ENCODE peak calls at places on chromosomes 3 and 15, in four cellular contexts. W, U, Z and A are unnamed samples.

GRCh38 chr3:195105389-195105788 is 165.6 kb downstream of the XXYLT1 start:
- DNase-seq in Z (no peak), U (no peak), W (no peak), A (no peak)

GRCh38 chr3:28667646-28668376 is 319.2 kb upstream of the AZI2 start:
- DNase-seq in Z (no peak), W (peak; percentile 53), U (peak; percentile 69), A (no peak)

GRCh38 chr15:95097366-95097765 is 866.0 kb downstream of the MCTP2 start:
- DNase-seq in Z (no peak), U (no peak), W (no peak), A (no peak)

GRCh38 chr3:174958671-174959328 is 99.7 kb downstream of the NAALADL2 start:
- DNase-seq in W (no peak), U (no peak), Z (no peak), A (no peak)

GRCh38 chr15:92109485-92109884 is 256.0 kb downstream of the SLCO3A1 start:
- DNase-seq in U (no peak), W (no peak), Z (no peak), A (no peak)

GRCh38 chr3:7309707-7310106 is 448.8 kb downstream of the GRM7 start:
- DNase-seq in U (no peak), Z (no peak), W (no peak), A (no peak)

GRCh38 chr15:37773111-37773860 is 161.2 kb upstream of the TMCO5A start:
- DNase-seq in U (peak; percentile 81), W (no peak), Z (no peak), A (no peak)

GRCh38 chr15:40338041-40338657 is 2.6 kb downstream of the CCDC9B start:
- DNase-seq in U (peak; percentile 64), W (peak; percentile 78), Z (peak; percentile 92), A (no peak)

GRCh38 chr3:24264748-24265158 is 229.9 kb downstream of the THRB start:
- DNase-seq in W (no peak), U (peak; percentile 20), Z (no peak), A (no peak)

GRCh38 chr3:107897471-107898180 is 193.2 kb downstream of the CD47 start:
- DNase-seq in Z (no peak), U (no peak), W (no peak), A (peak; percentile 11)

GRCh38 chr3:184485906-184486305 is 75.7 kb upstream of the EPHB3 start:
- DNase-seq in W (no peak), Z (no peak), U (no peak), A (no peak)

GRCh38 chr3:13397316-13397715 is 22.8 kb downstream of the NUP210 start:
- DNase-seq in U (no peak), Z (peak; percentile 57), W (no peak), A (no peak)

GRCh38 chr3:169404491-169404890 is 259.0 kb downstream of the MECOM start:
- DNase-seq in U (no peak), Z (no peak), W (no peak), A (no peak)

GRCh38 chr3:14991818-14992612 is 44.6 kb downstream of the NR2C2 start:
- DNase-seq in U (no peak), W (no peak), Z (no peak), A (no peak)

GRCh38 chr3:129070086-129070875 is 9.7 kb downstream of the GP9 start:
- DNase-seq in W (no peak), Z (no peak), U (no peak), A (no peak)

GRCh38 chr3:124318014-124318413 is 326.1 kb upstream of the ROPN1 start:
- DNase-seq in W (no peak), U (no peak), Z (no peak), A (no peak)

GRCh38 chr15:36936652-36937051 is 163.7 kb downstream of the MEIS2 start:
- DNase-seq in W (no peak), U (no peak), Z (no peak), A (no peak)

GRCh38 chr3:17322106-17322793 is 420.2 kb downstream of the TBC1D5 start:
- DNase-seq in U (no peak), Z (no peak), W (no peak), A (no peak)

GRCh38 chr15:88393719-88394519 is 73.3 kb downstream of the MRPL46 start:
- DNase-seq in W (no peak), U (no peak), Z (no peak), A (no peak)

GRCh38 chr3:169112153-169112892 is 551.2 kb downstream of the MECOM start:
- DNase-seq in U (peak; percentile 84), Z (no peak), W (no peak), A (no peak)

GRCh38 chr3:178795349-178795748 is 259.1 kb downstream of the KCNMB2 start:
- DNase-seq in U (no peak), Z (no peak), W (no peak), A (no peak)

GRCh38 chr15:73679964-73680363 is 4.2 kb upstream of the CD276 start:
- DNase-seq in Z (no peak), U (no peak), W (no peak), A (no peak)

GRCh38 chr3:149579838-149580542 is 77.8 kb downstream of the WWTR1 start:
- DNase-seq in W (peak; percentile 37), U (peak; percentile 56), Z (no peak), A (no peak)

GRCh38 chr15:38216763-38217162 is 35.9 kb upstream of the SPRED1 start:
- DNase-seq in W (no peak), Z (no peak), U (peak; percentile 75), A (no peak)

GRCh38 chr15:44193651-44194396 is 1.2 kb downstream of the FRMD5 start:
- DNase-seq in U (peak; percentile 8), Z (no peak), W (peak; percentile 8), A (no peak)

GRCh38 chr3:150022406-150023238 is 51.9 kb upstream of the PFN2 start:
- DNase-seq in Z (no peak), W (no peak), U (peak; percentile 48), A (no peak)

DNA sequence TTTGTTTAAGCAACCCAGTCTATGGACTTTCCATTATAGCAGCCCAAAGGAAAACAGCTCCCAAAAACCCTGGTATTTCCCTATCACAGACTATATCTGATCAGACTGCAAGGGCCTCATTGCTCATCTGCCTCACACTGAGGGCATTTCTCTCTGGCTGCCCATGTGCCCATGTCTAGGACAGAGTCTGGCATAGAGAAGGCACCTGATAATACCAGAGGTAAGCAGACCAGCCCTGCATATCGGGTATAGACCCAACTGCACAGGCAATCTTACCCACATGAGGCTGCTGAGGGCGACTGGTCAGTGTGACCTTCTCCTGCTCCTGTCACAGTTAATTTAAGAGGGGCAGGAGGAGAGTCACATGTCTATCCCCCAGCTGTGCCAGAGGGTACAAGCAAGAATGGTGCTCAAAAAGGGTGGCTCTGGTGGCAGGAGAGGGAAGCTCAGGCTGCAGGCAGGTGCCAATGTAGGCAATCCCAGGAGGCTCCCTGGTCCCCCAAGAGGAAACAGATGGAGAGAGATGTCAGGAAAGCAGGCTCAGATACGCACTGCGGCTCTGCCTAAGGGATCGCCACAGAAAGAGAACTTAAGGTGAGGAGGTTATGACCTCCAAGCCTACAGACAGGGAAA is 3.1 kb downstream of the CSRNP1 start:
- DNase-seq in Z (no peak), U (no peak), W (no peak), A (no peak)
- H3K4me3 ChIP-seq in Z (peak overlapping the region; percentile 93), U (peak overlapping the region; percentile 53), W (peak overlapping the region; percentile 85), A (peak overlapping the region; percentile 86)

GRCh38 chr15:98282656-98283332 is 322.3 kb downstream of the ARRDC4 start:
- DNase-seq in U (no peak), W (no peak), Z (no peak), A (no peak)

GRCh38 chr15:98281130-98281529 is 320.6 kb downstream of the ARRDC4 start:
- DNase-seq in Z (no peak), W (no peak), U (no peak), A (no peak)

GRCh38 chr15:98277602-98278001 is 317.1 kb downstream of the ARRDC4 start:
- DNase-seq in W (no peak), Z (no peak), U (no peak), A (no peak)

GRCh38 chr15:98276018-98276417 is 315.5 kb downstream of the ARRDC4 start:
- DNase-seq in Z (no peak), U (no peak), W (no peak), A (no peak)

GRCh38 chr15:98280576-98280975 is 320.1 kb downstream of the ARRDC4 start:
- DNase-seq in W (no peak), Z (no peak), U (no peak), A (no peak)
- TF ChIP-seq CTCF in W (no peak), Z (no peak), U (no peak), A (no peak)

GRCh38 chr3:197952440-197952839 is 2.5 kb downstream of the RPL35A start:
- DNase-seq in U (no peak), Z (no peak), W (no peak), A (no peak)
- H3K4me3 ChIP-seq in U (no peak overlapping the region), Z (peak overlapping the region; percentile 80), W (peak overlapping the region; percentile 94), A (no peak overlapping the region)

GRCh38 chr3:192902481-192903023 is 15.1 kb downstream of the MB21D2 start:
- DNase-seq in Z (no peak), U (no peak), W (no peak), A (no peak)
- TF ChIP-seq CTCF in Z (no peak), U (no peak), W (no peak), A (no peak)

GRCh38 chr3:4985330-4986174 is 6.3 kb downstream of the BHLHE40 start:
- DNase-seq in W (peak; percentile 58), Z (no peak), U (peak; percentile 80), A (no peak)
- H3K4me3 ChIP-seq in W (peak overlapping the region; percentile 52), Z (no peak overlapping the region), U (no peak overlapping the region), A (no peak overlapping the region)

GRCh38 chr3:26484140-26484539 is 138.4 kb upstream of the LRRC3B start:
- DNase-seq in U (peak; percentile 0), W (no peak), Z (no peak), A (no peak)
- TF ChIP-seq CTCF in U (no peak), W (no peak), Z (no peak), A (peak; percentile 44)

DNA sequence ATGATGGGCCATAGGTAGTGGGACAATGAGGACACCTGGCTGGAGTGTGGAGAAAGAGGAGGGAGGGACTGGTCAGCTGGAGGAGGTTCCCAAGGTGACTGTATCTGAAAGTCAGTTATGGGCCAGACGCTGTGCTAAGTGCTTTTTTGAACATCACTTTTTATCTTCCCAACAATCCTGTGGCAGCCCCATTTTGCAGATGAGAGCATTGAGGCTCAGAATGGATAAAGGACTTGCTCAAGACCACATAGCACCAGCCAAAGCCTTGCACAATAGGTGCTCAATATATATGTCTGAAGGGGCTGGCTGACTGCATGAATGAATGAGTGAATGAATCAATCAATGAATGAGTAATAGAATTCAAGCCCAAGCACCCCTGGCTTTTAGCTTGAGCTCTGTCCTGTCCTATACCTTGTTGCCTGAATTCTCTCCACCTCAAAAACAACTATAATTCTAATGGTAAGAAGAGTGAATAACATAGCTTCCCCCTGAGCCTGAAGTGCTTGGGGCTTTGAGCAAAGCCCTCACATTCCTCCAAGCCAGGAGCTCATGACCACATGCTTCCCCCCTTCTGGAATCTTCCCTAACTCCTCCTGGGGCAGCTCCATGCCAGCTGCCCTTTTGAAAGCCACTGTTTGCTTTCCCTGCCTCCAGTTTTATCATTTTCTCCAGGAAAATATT is 150.9 kb downstream of the RPLP1 start:
- DNase-seq in W (no peak), U (no peak), Z (no peak), A (no peak)
- H3K4me3 ChIP-seq in W (no peak overlapping the region), U (no peak overlapping the region), Z (no peak overlapping the region), A (no peak overlapping the region)

DNA sequence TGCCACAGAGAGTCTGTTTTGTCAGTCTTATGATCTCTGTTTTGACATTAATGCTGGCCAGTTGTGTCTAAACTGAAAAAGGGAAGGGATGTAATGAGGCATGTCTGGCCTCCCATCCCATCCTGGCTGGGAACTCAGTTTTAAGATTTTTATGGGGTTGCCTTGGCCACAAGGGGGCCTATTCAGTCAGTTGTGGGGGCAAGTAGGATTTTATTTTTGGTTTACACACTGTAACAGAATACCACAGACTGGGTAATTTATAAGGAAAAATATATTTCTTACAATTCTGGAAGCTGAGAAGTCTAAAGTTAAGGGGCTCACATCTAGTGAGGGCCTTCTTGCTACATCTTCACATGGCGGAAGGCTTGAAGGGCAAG is 129.8 kb downstream of the TMEM108 start:
- DNase-seq in U (no peak), Z (no peak), W (no peak), A (no peak)
- TF ChIP-seq CTCF in U (no peak), Z (no peak), W (no peak), A (no peak)